ENCODE peak calls at places on chromosomes 4 and X, in four cellular contexts. One of them, this sample, is unnamed.

GRCh38 chrX:74514384-74514783 is 93.1 kb downstream of the SLC16A2 start:
- DNase-seq in SW 1271: no peak
- DNase-seq in right lobe of liver: peak
- DNase-seq in PC-3: no peak
- DNase-seq in this sample: no peak

GRCh38 chr4:58453956-58454355 is 1343.8 kb upstream of the IGFBP7 start:
- DNase-seq in SW 1271: no peak
- DNase-seq in right lobe of liver: no peak
- DNase-seq in PC-3: no peak
- DNase-seq in this sample: no peak

GRCh38 chr4:139798456-139798855 is 132.8 kb downstream of the MGST2 start:
- DNase-seq in SW 1271: no peak
- DNase-seq in right lobe of liver: no peak
- DNase-seq in PC-3: no peak
- DNase-seq in this sample: no peak

GRCh38 chr4:168496834-168497233 is at the start of gene PALLD:
- DNase-seq in SW 1271: no peak
- DNase-seq in right lobe of liver: no peak
- DNase-seq in PC-3: no peak
- DNase-seq in this sample: no peak

GRCh38 chr4:19327364-19327763 is 924.3 kb upstream of the SLIT2 start:
- DNase-seq in SW 1271: no peak
- DNase-seq in right lobe of liver: no peak
- DNase-seq in PC-3: no peak
- DNase-seq in this sample: no peak

GRCh38 chrX:85244411-85245210 is 820 bp downstream of the ZNF711 start:
- DNase-seq in SW 1271: peak
- DNase-seq in right lobe of liver: peak
- DNase-seq in PC-3: no peak
- DNase-seq in this sample: peak

GRCh38 chr4:3868841-3869572 is 102.8 kb downstream of the ADRA2C start:
- DNase-seq in SW 1271: no peak
- DNase-seq in right lobe of liver: no peak
- DNase-seq in PC-3: no peak
- DNase-seq in this sample: no peak

GRCh38 chrX:119156241-119156640 is 28.6 kb upstream of the KIAA1210 start:
- DNase-seq in SW 1271: no peak
- DNase-seq in right lobe of liver: no peak
- DNase-seq in PC-3: no peak
- DNase-seq in this sample: no peak

GRCh38 chr4:112523764-112524505 is 8.0 kb upstream of the NEUROG2 start:
- DNase-seq in SW 1271: peak
- DNase-seq in right lobe of liver: peak
- DNase-seq in PC-3: peak
- DNase-seq in this sample: peak

GRCh38 chr4:2080429-2081300 is 21.5 kb downstream of the NAT8L start:
- DNase-seq in SW 1271: no peak
- DNase-seq in right lobe of liver: no peak
- DNase-seq in PC-3: no peak
- DNase-seq in this sample: no peak

GRCh38 chr4:146278986-146279385 is 64.6 kb downstream of the REELD1 start:
- DNase-seq in SW 1271: no peak
- DNase-seq in right lobe of liver: no peak
- DNase-seq in PC-3: no peak
- DNase-seq in this sample: no peak

GRCh38 chr4:34202154-34202553 is 2042.2 kb downstream of the ARAP2 start:
- DNase-seq in SW 1271: no peak
- DNase-seq in right lobe of liver: no peak
- DNase-seq in PC-3: peak
- DNase-seq in this sample: no peak

GRCh38 chr4:59571805-59572430 is 1628.2 kb upstream of the ADGRL3 start:
- DNase-seq in SW 1271: no peak
- DNase-seq in right lobe of liver: no peak
- DNase-seq in PC-3: peak
- DNase-seq in this sample: no peak

GRCh38 chrX:16061296-16061695 is 62.1 kb upstream of the GRPR start:
- DNase-seq in SW 1271: no peak
- DNase-seq in right lobe of liver: no peak
- DNase-seq in PC-3: no peak
- DNase-seq in this sample: no peak

GRCh38 chrX:108224727-108225455 is 133.3 kb downstream of the ATG4A start:
- DNase-seq in SW 1271: no peak
- DNase-seq in right lobe of liver: no peak
- DNase-seq in PC-3: peak
- DNase-seq in this sample: no peak

GRCh38 chrX:30665471-30665870 is 12.2 kb downstream of the GK start:
- DNase-seq in SW 1271: no peak
- DNase-seq in right lobe of liver: no peak
- DNase-seq in PC-3: no peak
- DNase-seq in this sample: no peak

GRCh38 chr4:89000844-89001360 is 56.1 kb downstream of the FAM13A start:
- DNase-seq in SW 1271: no peak
- DNase-seq in right lobe of liver: no peak
- DNase-seq in PC-3: peak
- DNase-seq in this sample: peak

GRCh38 chrX:2848806-2849420 is 20.2 kb downstream of the GYG2 start:
- DNase-seq in SW 1271: no peak
- DNase-seq in right lobe of liver: no peak
- DNase-seq in PC-3: peak
- DNase-seq in this sample: no peak

GRCh38 chrX:2401590-2402360 is 99.0 kb downstream of the DHRSX start:
- DNase-seq in SW 1271: no peak
- DNase-seq in right lobe of liver: no peak
- DNase-seq in PC-3: no peak
- DNase-seq in this sample: no peak

GRCh38 chr4:108337923-108338322 is 169.2 kb upstream of the LEF1 start:
- DNase-seq in SW 1271: no peak
- DNase-seq in right lobe of liver: no peak
- DNase-seq in PC-3: no peak
- DNase-seq in this sample: peak

GRCh38 chr4:148300877-148301276 is 141.3 kb downstream of the NR3C2 start:
- DNase-seq in SW 1271: no peak
- DNase-seq in right lobe of liver: no peak
- DNase-seq in PC-3: no peak
- DNase-seq in this sample: no peak

GRCh38 chrX:47864785-47865184 is 28.1 kb downstream of the ZNF81 start:
- DNase-seq in SW 1271: no peak
- DNase-seq in right lobe of liver: no peak
- DNase-seq in PC-3: no peak
- DNase-seq in this sample: no peak

GRCh38 chrX:129478516-129478915 is 44.8 kb downstream of the SMARCA1 start:
- DNase-seq in SW 1271: no peak
- DNase-seq in right lobe of liver: no peak
- DNase-seq in PC-3: no peak
- DNase-seq in this sample: no peak

GRCh38 chr4:3204021-3204431 is 44.9 kb upstream of the MSANTD1 start:
- DNase-seq in SW 1271: no peak
- DNase-seq in right lobe of liver: peak
- DNase-seq in PC-3: no peak
- DNase-seq in this sample: no peak

GRCh38 chr4:159012381-159012780 is 90.5 kb upstream of the RAPGEF2 start:
- DNase-seq in SW 1271: no peak
- DNase-seq in right lobe of liver: no peak
- DNase-seq in PC-3: peak
- DNase-seq in this sample: no peak

GRCh38 chr4:6561706-6562371 is 13.2 kb upstream of the MAN2B2 start:
- DNase-seq in SW 1271: no peak
- DNase-seq in right lobe of liver: no peak
- DNase-seq in PC-3: no peak
- DNase-seq in this sample: no peak

GRCh38 chr4:82798168-82799005 is at the start of gene SCD5:
- DNase-seq in SW 1271: peak
- DNase-seq in right lobe of liver: peak
- DNase-seq in PC-3: peak
- DNase-seq in this sample: peak

GRCh38 chr4:47490550-47490949 is 5.5 kb downstream of the ATP10D start:
- DNase-seq in SW 1271: peak
- DNase-seq in right lobe of liver: no peak
- DNase-seq in PC-3: peak
- DNase-seq in this sample: peak

GRCh38 chrX:67654301-67654700 is 110.5 kb downstream of the AR start:
- DNase-seq in SW 1271: no peak
- DNase-seq in right lobe of liver: peak
- DNase-seq in PC-3: no peak
- DNase-seq in this sample: no peak

GRCh38 chr4:96602661-96603060 is 762.8 kb downstream of the PDHA2 start:
- DNase-seq in SW 1271: no peak
- DNase-seq in right lobe of liver: no peak
- DNase-seq in PC-3: peak
- DNase-seq in this sample: no peak